ENCODE peak calls at places on chromosome 6, in ten cellular contexts. One of them, this sample, is unnamed.

GRCh38 chr6:57048577-57048976 is 2.1 kb downstream of the KIAA1586 start:
- DNase-seq in OCI-LY7: no peak
- DNase-seq in body of pancreas: no peak
- DNase-seq in fibroblast of lung: peak
- DNase-seq in effector memory CD4-positive, alpha-beta T cell: no peak
- DNase-seq in thyroid gland: no peak
- DNase-seq in adipocyte: no peak
- DNase-seq in prostate gland: no peak
- DNase-seq in ovary: no peak
- DNase-seq in heart right ventricle: no peak
- DNase-seq in this sample: no peak

GRCh38 chr6:105300090-105300489 is 102.8 kb downstream of the PREP start:
- DNase-seq in OCI-LY7: no peak
- DNase-seq in body of pancreas: no peak
- DNase-seq in fibroblast of lung: peak
- DNase-seq in effector memory CD4-positive, alpha-beta T cell: no peak
- DNase-seq in thyroid gland: no peak
- DNase-seq in adipocyte: no peak
- DNase-seq in prostate gland: no peak
- DNase-seq in ovary: no peak
- DNase-seq in heart right ventricle: no peak
- DNase-seq in this sample: no peak

GRCh38 chr6:123022980-123023379 is 26.9 kb downstream of the CLVS2 start:
- DNase-seq in OCI-LY7: peak
- DNase-seq in body of pancreas: no peak
- DNase-seq in fibroblast of lung: no peak
- DNase-seq in effector memory CD4-positive, alpha-beta T cell: no peak
- DNase-seq in thyroid gland: no peak
- DNase-seq in adipocyte: no peak
- DNase-seq in prostate gland: no peak
- DNase-seq in ovary: no peak
- DNase-seq in heart right ventricle: no peak
- DNase-seq in this sample: no peak

GRCh38 chr6:75098709-75099108 is 107.1 kb downstream of the COL12A1 start:
- DNase-seq in OCI-LY7: no peak
- DNase-seq in body of pancreas: peak
- DNase-seq in fibroblast of lung: peak
- DNase-seq in effector memory CD4-positive, alpha-beta T cell: no peak
- DNase-seq in thyroid gland: peak
- DNase-seq in adipocyte: peak
- DNase-seq in prostate gland: no peak
- DNase-seq in ovary: peak
- DNase-seq in heart right ventricle: peak
- DNase-seq in this sample: peak

GRCh38 chr6:44430322-44430721 is 42.8 kb downstream of the CDC5L start:
- DNase-seq in OCI-LY7: no peak
- DNase-seq in body of pancreas: no peak
- DNase-seq in fibroblast of lung: peak
- DNase-seq in effector memory CD4-positive, alpha-beta T cell: no peak
- DNase-seq in thyroid gland: no peak
- DNase-seq in adipocyte: peak
- DNase-seq in prostate gland: no peak
- DNase-seq in ovary: no peak
- DNase-seq in heart right ventricle: no peak
- DNase-seq in this sample: no peak

GRCh38 chr6:21915707-21916399 is 322.3 kb downstream of the SOX4 start:
- DNase-seq in OCI-LY7: no peak
- DNase-seq in body of pancreas: no peak
- DNase-seq in fibroblast of lung: peak
- DNase-seq in effector memory CD4-positive, alpha-beta T cell: no peak
- DNase-seq in thyroid gland: peak
- DNase-seq in adipocyte: peak
- DNase-seq in prostate gland: no peak
- DNase-seq in ovary: no peak
- DNase-seq in heart right ventricle: no peak
- DNase-seq in this sample: no peak

GRCh38 chr6:33419580-33420492 is at the start of gene SYNGAP1:
- DNase-seq in OCI-LY7: peak
- DNase-seq in body of pancreas: no peak
- DNase-seq in fibroblast of lung: peak
- DNase-seq in effector memory CD4-positive, alpha-beta T cell: no peak
- DNase-seq in thyroid gland: peak
- DNase-seq in adipocyte: peak
- DNase-seq in prostate gland: no peak
- DNase-seq in ovary: peak
- DNase-seq in heart right ventricle: peak
- DNase-seq in this sample: no peak

GRCh38 chr6:117547688-117548621 is 54.4 kb downstream of the GOPC start:
- DNase-seq in OCI-LY7: no peak
- DNase-seq in body of pancreas: peak
- DNase-seq in fibroblast of lung: peak
- DNase-seq in effector memory CD4-positive, alpha-beta T cell: peak
- DNase-seq in thyroid gland: peak
- DNase-seq in adipocyte: peak
- DNase-seq in prostate gland: peak
- DNase-seq in ovary: peak
- DNase-seq in heart right ventricle: peak
- DNase-seq in this sample: peak

GRCh38 chr6:83709748-83710050 is 798 bp upstream of the SNAP91 start:
- DNase-seq in OCI-LY7: no peak
- DNase-seq in body of pancreas: no peak
- DNase-seq in fibroblast of lung: no peak
- DNase-seq in effector memory CD4-positive, alpha-beta T cell: no peak
- DNase-seq in thyroid gland: no peak
- DNase-seq in adipocyte: no peak
- DNase-seq in prostate gland: no peak
- DNase-seq in ovary: no peak
- DNase-seq in heart right ventricle: no peak
- DNase-seq in this sample: no peak

GRCh38 chr6:83707829-83708545 is 914 bp downstream of the SNAP91 start:
- DNase-seq in OCI-LY7: no peak
- DNase-seq in body of pancreas: peak
- DNase-seq in fibroblast of lung: peak
- DNase-seq in effector memory CD4-positive, alpha-beta T cell: no peak
- DNase-seq in thyroid gland: peak
- DNase-seq in adipocyte: no peak
- DNase-seq in prostate gland: peak
- DNase-seq in ovary: no peak
- DNase-seq in heart right ventricle: no peak
- DNase-seq in this sample: no peak

GRCh38 chr6:83708546-83708969 is 343 bp downstream of the SNAP91 start:
- DNase-seq in OCI-LY7: no peak
- DNase-seq in body of pancreas: peak
- DNase-seq in fibroblast of lung: peak
- DNase-seq in effector memory CD4-positive, alpha-beta T cell: no peak
- DNase-seq in thyroid gland: peak
- DNase-seq in adipocyte: peak
- DNase-seq in prostate gland: peak
- DNase-seq in ovary: no peak
- DNase-seq in heart right ventricle: no peak
- DNase-seq in this sample: no peak

GRCh38 chr6:83711958-83712357 is 3.1 kb upstream of the SNAP91 start:
- DNase-seq in OCI-LY7: no peak
- DNase-seq in body of pancreas: no peak
- DNase-seq in fibroblast of lung: no peak
- DNase-seq in effector memory CD4-positive, alpha-beta T cell: no peak
- DNase-seq in thyroid gland: no peak
- DNase-seq in adipocyte: no peak
- DNase-seq in prostate gland: no peak
- DNase-seq in ovary: no peak
- DNase-seq in heart right ventricle: no peak
- DNase-seq in this sample: no peak

DNA sequence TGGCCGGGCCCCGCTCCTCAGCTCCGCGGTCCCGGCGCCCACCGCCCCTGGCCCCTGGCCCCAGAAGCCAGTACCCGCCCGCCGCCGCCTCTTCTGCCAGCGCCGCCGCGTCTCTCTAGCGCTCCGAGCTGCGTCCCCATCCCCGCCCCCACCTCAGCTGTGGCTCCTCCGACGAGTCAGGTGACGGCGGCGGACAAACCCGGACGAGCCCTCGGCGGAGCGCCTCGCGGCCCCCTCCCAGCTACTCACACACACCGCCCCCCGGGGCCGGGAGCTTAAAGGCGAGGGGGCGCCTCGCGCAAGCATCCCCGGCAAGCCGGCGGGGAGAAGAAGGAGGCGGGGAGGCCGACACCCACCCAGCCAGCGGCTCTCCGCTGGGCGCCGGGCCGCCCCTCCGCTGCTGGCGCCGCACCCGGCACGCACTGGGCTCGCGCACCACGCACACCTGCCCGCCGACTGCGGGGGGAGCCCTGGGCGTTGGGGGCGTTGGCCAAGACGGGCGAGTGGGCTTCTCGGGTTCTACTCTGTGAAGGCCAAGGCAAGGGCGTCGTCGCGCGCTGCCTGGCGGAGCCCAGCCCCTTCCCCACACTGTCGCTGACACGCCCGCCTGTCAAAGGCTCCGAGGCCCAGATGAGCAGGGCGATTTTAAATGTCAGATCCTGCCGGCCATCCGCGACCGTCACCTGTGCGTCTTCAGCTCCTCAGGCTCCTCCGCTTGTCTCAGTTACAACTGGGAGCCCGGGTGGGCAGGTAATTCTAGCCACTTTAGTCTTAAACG is at the start of gene SNAP91:
- DNase-seq in OCI-LY7: no peak
- DNase-seq in body of pancreas: peak
- DNase-seq in fibroblast of lung: peak
- DNase-seq in effector memory CD4-positive, alpha-beta T cell: no peak
- DNase-seq in thyroid gland: peak
- DNase-seq in adipocyte: no peak
- DNase-seq in prostate gland: peak
- DNase-seq in ovary: peak
- DNase-seq in heart right ventricle: no peak
- DNase-seq in this sample: no peak
- H3K4me3 ChIP-seq in OCI-LY7: no peak
- H3K4me3 ChIP-seq in body of pancreas: peak
- H3K4me3 ChIP-seq in fibroblast of lung: no peak
- H3K4me3 ChIP-seq in effector memory CD4-positive, alpha-beta T cell: no peak
- H3K4me3 ChIP-seq in thyroid gland: peak
- H3K4me3 ChIP-seq in adipocyte: peak
- H3K4me3 ChIP-seq in prostate gland: peak
- H3K4me3 ChIP-seq in ovary: peak
- H3K4me3 ChIP-seq in heart right ventricle: peak
- H3K4me3 ChIP-seq in this sample: peak

GRCh38 chr6:142478117-142478516 is 176.3 kb downstream of the ADGRG6 start:
- DNase-seq in OCI-LY7: peak
- DNase-seq in body of pancreas: no peak
- DNase-seq in fibroblast of lung: peak
- DNase-seq in effector memory CD4-positive, alpha-beta T cell: no peak
- DNase-seq in thyroid gland: no peak
- DNase-seq in adipocyte: peak
- DNase-seq in prostate gland: no peak
- DNase-seq in ovary: no peak
- DNase-seq in heart right ventricle: no peak
- DNase-seq in this sample: no peak

GRCh38 chr6:142469220-142469619 is 167.4 kb downstream of the ADGRG6 start:
- DNase-seq in OCI-LY7: no peak
- DNase-seq in body of pancreas: no peak
- DNase-seq in fibroblast of lung: no peak
- DNase-seq in effector memory CD4-positive, alpha-beta T cell: no peak
- DNase-seq in thyroid gland: no peak
- DNase-seq in adipocyte: no peak
- DNase-seq in prostate gland: no peak
- DNase-seq in ovary: no peak
- DNase-seq in heart right ventricle: no peak
- DNase-seq in this sample: no peak

GRCh38 chr6:142476446-142476845 is 174.6 kb downstream of the ADGRG6 start:
- DNase-seq in OCI-LY7: no peak
- DNase-seq in body of pancreas: no peak
- DNase-seq in fibroblast of lung: no peak
- DNase-seq in effector memory CD4-positive, alpha-beta T cell: no peak
- DNase-seq in thyroid gland: no peak
- DNase-seq in adipocyte: no peak
- DNase-seq in prostate gland: no peak
- DNase-seq in ovary: no peak
- DNase-seq in heart right ventricle: peak
- DNase-seq in this sample: no peak

DNA sequence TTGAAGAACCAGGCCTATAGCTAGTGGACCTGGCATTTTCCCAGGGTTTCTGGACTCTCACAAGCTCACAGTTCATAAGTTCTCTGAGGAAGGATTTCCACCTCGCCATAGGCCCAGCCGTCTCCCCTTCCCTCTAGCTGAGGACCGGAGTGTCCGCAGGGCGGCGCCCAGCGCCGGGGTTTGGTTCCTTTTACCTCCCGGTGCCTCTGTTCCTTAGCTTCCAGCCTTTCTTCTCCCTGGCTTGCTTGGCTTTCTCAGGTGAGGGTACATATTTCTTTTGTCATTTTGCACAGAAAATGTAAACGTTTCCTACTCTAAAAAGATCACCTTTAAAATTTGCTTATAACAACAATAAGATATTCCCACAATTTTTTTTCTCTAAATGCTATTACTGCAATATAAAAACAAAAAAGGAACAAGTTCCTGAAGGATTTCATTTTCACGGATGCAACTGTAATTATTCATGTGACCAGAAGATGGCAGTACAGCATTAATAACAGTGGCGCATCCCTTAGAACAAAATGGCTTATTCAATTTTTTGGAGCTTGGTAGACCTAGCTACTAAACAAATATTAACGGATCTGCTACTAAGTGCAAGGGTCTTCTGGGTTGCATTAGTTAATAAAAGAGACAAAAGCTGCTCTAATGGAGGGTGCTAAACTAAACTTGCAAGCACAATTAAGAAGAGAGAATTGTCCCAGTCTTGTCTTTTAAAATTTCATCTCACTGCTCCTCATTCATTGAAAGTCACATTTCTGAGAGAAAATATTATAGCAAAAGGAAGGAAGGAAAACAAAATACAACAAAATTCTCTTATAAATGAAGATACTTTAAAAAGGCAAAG is 172.9 kb downstream of the ADGRG6 start:
- DNase-seq in OCI-LY7: peak
- DNase-seq in body of pancreas: peak
- DNase-seq in fibroblast of lung: peak
- DNase-seq in effector memory CD4-positive, alpha-beta T cell: no peak
- DNase-seq in thyroid gland: peak
- DNase-seq in adipocyte: peak
- DNase-seq in prostate gland: peak
- DNase-seq in ovary: no peak
- DNase-seq in heart right ventricle: no peak
- DNase-seq in this sample: peak
- H3K4me3 ChIP-seq in OCI-LY7: no peak
- H3K4me3 ChIP-seq in body of pancreas: no peak
- H3K4me3 ChIP-seq in fibroblast of lung: no peak
- H3K4me3 ChIP-seq in effector memory CD4-positive, alpha-beta T cell: no peak
- H3K4me3 ChIP-seq in thyroid gland: no peak
- H3K4me3 ChIP-seq in adipocyte: no peak
- H3K4me3 ChIP-seq in prostate gland: no peak
- H3K4me3 ChIP-seq in ovary: no peak
- H3K4me3 ChIP-seq in heart right ventricle: no peak
- H3K4me3 ChIP-seq in this sample: no peak

GRCh38 chr6:27238010-27238983 is 9.2 kb upstream of the PRSS16 start:
- DNase-seq in OCI-LY7: no peak
- DNase-seq in body of pancreas: no peak
- DNase-seq in fibroblast of lung: no peak
- DNase-seq in effector memory CD4-positive, alpha-beta T cell: no peak
- DNase-seq in thyroid gland: no peak
- DNase-seq in adipocyte: peak
- DNase-seq in prostate gland: no peak
- DNase-seq in ovary: no peak
- DNase-seq in heart right ventricle: no peak
- DNase-seq in this sample: no peak
- H3K4me3 ChIP-seq in OCI-LY7: no peak
- H3K4me3 ChIP-seq in body of pancreas: no peak
- H3K4me3 ChIP-seq in fibroblast of lung: peak
- H3K4me3 ChIP-seq in effector memory CD4-positive, alpha-beta T cell: no peak
- H3K4me3 ChIP-seq in thyroid gland: no peak
- H3K4me3 ChIP-seq in adipocyte: peak
- H3K4me3 ChIP-seq in prostate gland: no peak
- H3K4me3 ChIP-seq in ovary: no peak
- H3K4me3 ChIP-seq in heart right ventricle: no peak
- H3K4me3 ChIP-seq in this sample: no peak

DNA sequence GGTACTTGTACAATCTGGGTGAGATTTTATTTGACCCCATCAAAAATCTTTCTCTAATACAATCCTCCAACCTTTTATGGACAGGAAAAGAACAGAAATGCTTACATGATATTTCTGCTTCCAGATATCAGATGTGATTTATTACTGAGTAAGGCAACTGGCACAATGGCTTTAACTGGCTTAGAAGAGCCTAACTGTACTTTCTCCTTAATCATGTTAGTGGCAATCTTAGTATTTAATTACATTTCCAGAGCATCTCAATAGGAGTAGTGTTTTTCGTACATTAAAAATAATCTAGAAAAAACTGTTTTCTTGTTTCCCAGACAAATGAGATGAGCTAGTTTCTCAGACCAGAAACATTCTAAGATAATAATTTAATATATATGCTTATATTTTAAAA is 251.6 kb downstream of the KCNQ5 start:
- DNase-seq in OCI-LY7: no peak
- DNase-seq in body of pancreas: no peak
- DNase-seq in fibroblast of lung: no peak
- DNase-seq in effector memory CD4-positive, alpha-beta T cell: no peak
- DNase-seq in thyroid gland: no peak
- DNase-seq in adipocyte: no peak
- DNase-seq in prostate gland: no peak
- DNase-seq in ovary: no peak
- DNase-seq in heart right ventricle: no peak
- DNase-seq in this sample: no peak
- H3K4me3 ChIP-seq in OCI-LY7: no peak
- H3K4me3 ChIP-seq in body of pancreas: no peak
- H3K4me3 ChIP-seq in fibroblast of lung: no peak
- H3K4me3 ChIP-seq in effector memory CD4-positive, alpha-beta T cell: no peak
- H3K4me3 ChIP-seq in thyroid gland: no peak
- H3K4me3 ChIP-seq in adipocyte: no peak
- H3K4me3 ChIP-seq in prostate gland: no peak
- H3K4me3 ChIP-seq in ovary: no peak
- H3K4me3 ChIP-seq in heart right ventricle: no peak
- H3K4me3 ChIP-seq in this sample: no peak

This sample was measured in Peyer's patch.